ENCODE peak calls at places on chromosomes 3 and 15, in eight cellular contexts. T is lung, F is thyroid gland, Z is transverse colon, D is psoas muscle, S is DND-41, M is IMR-90, Q is testis. J is an unnamed sample.

GRCh38 chr3:197791120-197792018 is at the start of gene LRCH3:
- DNase-seq in T (peak; percentile 77), F (peak; percentile 78), Z (peak; percentile 76), D (peak; percentile 90), S (peak; percentile 84), M (peak; percentile 69), Q (peak; percentile 81), J (peak; percentile 82)

GRCh38 chr3:11653298-11654055 is 9.8 kb upstream of the VGLL4 start:
- DNase-seq in T (no peak), F (no peak), Z (no peak), D (no peak), S (no peak), M (no peak), Q (no peak), J (no peak)

GRCh38 chr15:81216411-81216810 is 19.7 kb downstream of the IL16 start:
- DNase-seq in T (no peak), F (no peak), Z (no peak), D (no peak), S (no peak), M (no peak), Q (no peak), J (no peak)

GRCh38 chr3:108728934-108729333 is 28.3 kb downstream of the RETNLB start:
- DNase-seq in T (no peak), F (no peak), Z (no peak), D (no peak), S (no peak), M (no peak), Q (no peak), J (no peak)

GRCh38 chr3:67329358-67329757 is 325.1 kb downstream of the SUCLG2 start:
- DNase-seq in T (no peak), F (no peak), Z (no peak), D (no peak), S (no peak), M (no peak), Q (no peak), J (no peak)

GRCh38 chr3:133927543-133928066 is 31.9 kb upstream of the RAB6B start:
- DNase-seq in T (peak; percentile 28), F (peak; percentile 67), Z (peak; percentile 63), D (peak; percentile 76), S (no peak), M (no peak), Q (peak; percentile 71), J (peak; percentile 71)

GRCh38 chr15:78000089-78000926 is 77.2 kb downstream of the TBC1D2B start:
- DNase-seq in T (peak; percentile 86), F (peak; percentile 73), Z (peak; percentile 94), D (peak; percentile 90), S (peak; percentile 66), M (peak; percentile 39), Q (peak; percentile 89), J (peak; percentile 66)

GRCh38 chr15:85125056-85125661 is 143.5 kb downstream of the PDE8A start:
- DNase-seq in T (no peak), F (no peak), Z (no peak), D (no peak), S (no peak), M (peak; percentile 57), Q (no peak), J (no peak)

GRCh38 chr15:35506272-35506870 is 39.6 kb downstream of the DPH6 start:
- DNase-seq in T (no peak), F (no peak), Z (no peak), D (no peak), S (no peak), M (no peak), Q (no peak), J (no peak)

GRCh38 chr3:79063629-79064028 is 704.2 kb downstream of the ROBO1 start:
- DNase-seq in T (no peak), F (no peak), Z (no peak), D (no peak), S (no peak), M (no peak), Q (no peak), J (no peak)

GRCh38 chr3:119181765-119182164 is 8.4 kb downstream of the UPK1B start:
- DNase-seq in T (no peak), F (no peak), Z (no peak), D (no peak), S (no peak), M (no peak), Q (no peak), J (no peak)

GRCh38 chr3:11648735-11649134 is 5.0 kb upstream of the VGLL4 start:
- DNase-seq in T (no peak), F (no peak), Z (no peak), D (no peak), S (no peak), M (no peak), Q (no peak), J (no peak)

GRCh38 chr3:46406786-46407611 is at the start of the genes CCR5AS and CCRL2:
- DNase-seq in T (peak; percentile 83), F (peak; percentile 12), Z (peak; percentile 89), D (peak; percentile 68), S (peak; percentile 20), M (peak; percentile 69), Q (peak; percentile 33), J (peak; percentile 31)

GRCh38 chr3:166447513-166447912 is 610.3 kb upstream of the BCHE start:
- DNase-seq in T (no peak), F (no peak), Z (no peak), D (no peak), S (no peak), M (no peak), Q (no peak), J (no peak)

DNA sequence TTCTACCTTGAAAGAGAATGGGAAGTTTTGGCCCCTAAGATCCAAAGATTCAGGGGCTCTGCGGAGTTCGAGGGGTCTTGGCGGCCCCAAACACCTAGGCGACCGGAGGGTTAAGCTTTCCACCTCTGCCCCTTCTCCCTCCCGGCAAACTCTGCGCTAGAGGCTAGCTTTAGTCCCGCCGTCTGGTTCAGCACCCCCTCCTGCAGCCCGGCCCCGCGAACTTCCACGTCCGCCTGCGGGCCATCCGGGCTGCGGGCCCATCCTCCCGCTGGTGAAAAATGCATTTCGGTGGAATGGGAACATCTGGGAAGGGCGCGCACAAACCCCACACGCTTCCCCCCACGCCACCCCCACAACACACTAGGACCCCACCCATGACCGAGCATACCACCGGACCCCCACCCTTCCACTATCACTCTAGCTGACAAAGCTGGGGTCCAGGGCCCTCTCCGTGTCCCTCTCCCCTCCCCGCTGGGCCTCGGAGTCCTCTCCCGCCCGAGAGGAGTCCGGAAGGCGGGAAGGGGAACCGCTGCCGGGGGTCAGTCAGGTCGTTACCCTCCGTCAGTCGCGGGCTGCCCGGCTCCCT is 1.0 kb downstream of the SHOX2 start:
- DNase-seq in T (no peak), F (no peak), Z (no peak), D (no peak), S (no peak), M (no peak), Q (no peak), J (no peak)
- H3K4me3 ChIP-seq in T (no peak overlapping the region), F (no peak overlapping the region), Z (peak overlapping the region; percentile 33), D (peak overlapping the region; percentile 60), S (no peak overlapping the region), M (peak overlapping the region; percentile 64), Q (peak overlapping the region; percentile 48), J (no peak overlapping the region)

DNA sequence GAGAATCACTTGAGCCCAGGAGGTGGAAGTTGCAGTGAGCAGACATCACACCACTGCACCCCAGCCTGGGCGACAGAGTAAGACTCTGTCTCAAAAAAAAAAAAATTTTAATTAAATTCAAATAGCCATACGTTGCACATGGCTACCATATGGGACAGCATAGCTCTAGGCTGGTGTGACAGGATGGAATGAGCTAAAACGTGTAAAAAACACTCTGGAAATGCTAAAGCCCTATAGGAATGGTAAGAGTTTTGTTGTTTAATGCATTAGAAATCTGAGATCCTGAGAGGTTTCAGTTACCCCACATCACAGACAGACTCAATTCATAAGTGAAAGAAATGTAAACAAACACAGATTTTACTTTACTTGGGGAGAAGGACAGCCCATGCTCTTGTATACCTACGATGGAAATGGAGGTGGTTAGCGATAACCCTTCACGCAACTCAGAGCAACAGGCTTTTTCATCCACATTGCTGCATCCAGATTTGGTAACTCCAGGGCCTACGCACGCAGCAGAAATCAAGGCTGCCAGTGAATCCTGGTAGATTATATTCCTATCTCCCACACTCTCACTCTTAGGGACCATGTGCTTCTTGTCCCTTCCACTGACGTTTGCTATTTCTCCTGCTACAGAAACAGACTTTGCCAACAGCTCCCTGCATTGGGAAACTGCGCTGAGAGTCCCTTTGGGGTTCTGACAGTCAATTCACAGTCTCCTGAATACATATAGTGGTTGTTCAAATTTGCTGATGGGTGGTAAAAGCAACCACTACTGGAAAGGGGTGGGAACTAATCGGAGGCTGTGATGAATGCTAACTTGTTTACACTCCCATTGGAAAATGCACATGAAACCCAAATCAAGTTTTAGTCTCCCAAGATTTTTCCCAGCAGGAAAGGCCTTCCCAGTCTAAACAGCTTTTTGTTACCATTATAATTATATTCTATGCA is 3.1 kb downstream of the SH3BP5 start:
- DNase-seq in T (no peak), F (no peak), Z (no peak), D (no peak), S (no peak), M (no peak), Q (no peak), J (no peak)
- H3K4me1 ChIP-seq in T (peaks cover 23% of the 10 kb centered on the region), F (peaks cover 74% of the 10 kb centered on the region), Z (peaks cover 20% of the 10 kb centered on the region), D (peaks cover 45% of the 10 kb centered on the region), S (peaks cover 90% of the 10 kb centered on the region), M (peaks cover 27% of the 10 kb centered on the region), Q (peaks cover 59% of the 10 kb centered on the region), J (peaks cover 56% of the 10 kb centered on the region)

GRCh38 chr3:3798641-3799113 is 554 bp upstream of the LRRN1 start:
- DNase-seq in T (no peak), F (peak; percentile 50), Z (peak; percentile 9), D (peak; percentile 58), S (no peak), M (no peak), Q (peak; percentile 70), J (peak; percentile 17)
- H3K27ac ChIP-seq in T (no peak overlapping the region), F (no peak overlapping the region), Z (peak overlapping the region; percentile 27), D (peak overlapping the region; percentile 80), S (no peak overlapping the region), M (no peak overlapping the region), Q (peak overlapping the region; percentile 60), J (peak overlapping the region; percentile 55)

GRCh38 chr3:161239700-161240099 is 18.6 kb downstream of the NMD3 start:
- DNase-seq in T (no peak), F (no peak), Z (no peak), D (no peak), S (no peak), M (peak; percentile 41), Q (no peak), J (no peak)
- H3K4me3 ChIP-seq in T (no peak overlapping the region), F (no peak overlapping the region), Z (no peak overlapping the region), D (no peak overlapping the region), S (no peak overlapping the region), M (no peak overlapping the region), Q (no peak overlapping the region), J (no peak overlapping the region)

GRCh38 chr3:51393564-51393963 is 2.5 kb downstream of the RBM15B start:
- DNase-seq in T (no peak), F (no peak), Z (no peak), D (no peak), S (no peak), M (no peak), Q (no peak), J (no peak)

GRCh38 chr3:51393096-51393495 is 2.0 kb downstream of the RBM15B start:
- DNase-seq in T (no peak), F (no peak), Z (no peak), D (no peak), S (no peak), M (no peak), Q (no peak), J (no peak)

GRCh38 chr3:51391075-51391565 is at the start of gene RBM15B:
- DNase-seq in T (peak; percentile 97), F (peak; percentile 98), Z (peak; percentile 98), D (peak; percentile 99), S (peak; percentile 97), M (peak; percentile 96), Q (peak; percentile 97), J (peak; percentile 98)

GRCh38 chr3:51391566-51392300 is 648 bp downstream of the RBM15B start:
- DNase-seq in T (no peak), F (peak; percentile 23), Z (peak; percentile 31), D (peak; percentile 65), S (peak; percentile 46), M (peak; percentile 28), Q (no peak), J (peak; percentile 51)

GRCh38 chr3:51392301-51393095 is 1.4 kb downstream of the RBM15B start:
- DNase-seq in T (no peak), F (no peak), Z (no peak), D (no peak), S (no peak), M (no peak), Q (no peak), J (no peak)
- H3K4me1 ChIP-seq in T (peaks cover 27% of the 10 kb centered on the region), F (peaks cover 73% of the 10 kb centered on the region), Z (peaks cover 63% of the 10 kb centered on the region), D (peaks cover 51% of the 10 kb centered on the region), S (peaks cover 72% of the 10 kb centered on the region), M (peaks cover 29% of the 10 kb centered on the region), Q (peaks cover 36% of the 10 kb centered on the region), J (peaks cover 37% of the 10 kb centered on the region)